ENCODE peak calls at places on chromosomes 7 and 10, in seven cellular contexts. M is AG08395, U is HFF-Myc, G is NCI-H446 treated with DMSO at 0.1 percent for 48 hours, S is kidney glomerular epithelial cell, B is T-helper 9 cell, Q is AG09309. R is an unnamed sample.
A peak's percentile ranks its signal among the peaks of the same experiment; 100 is the strongest.

GRCh38 chr10:88234332-88234731 is 348.8 kb downstream of the RNLS start:
- DNase-seq in Q (no peak), G (peak; percentile 33), M (no peak), U (no peak), S (no peak), B (no peak), R (no peak)

GRCh38 chr7:12210179-12211053 is 678 bp upstream of the TMEM106B start:
- DNase-seq in M (peak; percentile 2), U (no peak), G (no peak), Q (no peak), S (no peak), B (no peak), R (peak; percentile 57)

GRCh38 chr7:65974876-65975275 is 7.1 kb downstream of the GUSB start:
- DNase-seq in B (no peak), U (no peak), S (no peak), G (no peak), M (no peak), Q (no peak), R (no peak)

GRCh38 chr7:43513236-43513635 is 69.7 kb upstream of the STK17A start:
- DNase-seq in U (no peak), B (no peak), M (no peak), Q (no peak), G (no peak), S (no peak), R (peak; percentile 27)

GRCh38 chr10:112996462-112996861 is 46.4 kb downstream of the TCF7L2 start:
- DNase-seq in G (no peak), M (no peak), Q (no peak), B (no peak), S (no peak), U (no peak), R (no peak)

GRCh38 chr10:88879754-88880286 is at the start of gene STAMBPL1:
- DNase-seq in M (peak; percentile 24), S (no peak), U (no peak), G (no peak), Q (no peak), B (peak; percentile 60), R (peak; percentile 17)

GRCh38 chr10:119511828-119512515 is 30.5 kb downstream of the RGS10 start:
- DNase-seq in S (no peak), G (no peak), B (no peak), U (no peak), M (no peak), Q (no peak), R (no peak)

GRCh38 chr10:102988404-102989314 is 70.6 kb downstream of the CNNM2 start:
- DNase-seq in S (peak; percentile 54), M (no peak), U (no peak), Q (no peak), G (no peak), B (no peak), R (no peak)

GRCh38 chr7:99079104-99079503 is 64.8 kb downstream of the SMURF1 start:
- DNase-seq in B (no peak), M (no peak), Q (no peak), U (no peak), S (no peak), G (no peak), R (no peak)

GRCh38 chr10:12180221-12180974 is 15.3 kb downstream of the NUDT5 start:
- DNase-seq in Q (no peak), B (no peak), G (no peak), U (no peak), M (no peak), S (no peak), R (no peak)

GRCh38 chr7:12373580-12374263 is 29.9 kb downstream of the VWDE start:
- DNase-seq in M (no peak), S (no peak), Q (no peak), B (no peak), U (no peak), G (no peak), R (no peak)

GRCh38 chr7:94174956-94175355 is 170.8 kb upstream of the BET1 start:
- DNase-seq in M (no peak), S (no peak), U (no peak), Q (no peak), G (no peak), B (no peak), R (no peak)

GRCh38 chr10:82190432-82191260 is 315.7 kb downstream of the NRG3 start:
- DNase-seq in S (no peak), Q (no peak), M (no peak), U (no peak), B (no peak), G (no peak), R (no peak)

GRCh38 chr10:93854985-93855384 is 38.8 kb upstream of the SLC35G1 start:
- DNase-seq in M (no peak), U (no peak), G (no peak), S (no peak), B (no peak), Q (no peak), R (no peak)

GRCh38 chr10:110664483-110665420 is 20.6 kb downstream of the RBM20 start:
- DNase-seq in G (no peak), M (peak; percentile 54), B (no peak), Q (peak; percentile 81), U (peak; percentile 74), S (peak; percentile 66), R (no peak)

GRCh38 chr7:100582041-100582579 is 3.8 kb downstream of the LRCH4 start:
- DNase-seq in U (no peak), M (no peak), B (no peak), Q (no peak), S (no peak), G (no peak), R (no peak)

GRCh38 chr7:35831208-35831607 is 30.4 kb downstream of the SEPTIN7 start:
- DNase-seq in G (no peak), M (peak; percentile 28), B (no peak), Q (no peak), U (no peak), S (peak; percentile 3), R (no peak)

GRCh38 chr10:47062801-47063200 is 151.6 kb downstream of the PTPN20 start:
- DNase-seq in Q (no peak), B (no peak), U (no peak), G (no peak), S (no peak), M (no peak), R (no peak)

GRCh38 chr10:13969792-13970140 is 361.0 kb downstream of the FRMD4A start:
- DNase-seq in U (no peak), S (no peak), M (no peak), G (no peak), B (no peak), Q (no peak), R (no peak)

GRCh38 chr7:51227861-51228260 is 88.7 kb downstream of the COBL start:
- DNase-seq in G (no peak), Q (no peak), M (no peak), S (no peak), B (no peak), U (no peak), R (no peak)

GRCh38 chr10:74365109-74365508 is 214.1 kb downstream of the ADK start:
- DNase-seq in B (no peak), S (no peak), G (no peak), Q (no peak), U (no peak), M (no peak), R (no peak)

GRCh38 chr10:21169271-21169670 is 272.2 kb upstream of the NEBL start:
- DNase-seq in M (no peak), Q (no peak), G (no peak), B (no peak), S (no peak), U (no peak), R (no peak)

GRCh38 chr10:3754727-3755439 is 30.1 kb downstream of the KLF6 start:
- DNase-seq in B (no peak), U (no peak), Q (peak; percentile 71), G (no peak), M (peak; percentile 68), S (peak; percentile 93), R (no peak)

GRCh38 chr10:30170814-30171213 is 111.4 kb upstream of the JCAD start:
- DNase-seq in B (no peak), G (no peak), Q (peak; percentile 64), M (peak; percentile 31), U (no peak), S (no peak), R (no peak)

GRCh38 chr10:98208925-98209324 is 59.1 kb downstream of the LOXL4 start:
- DNase-seq in M (no peak), B (no peak), U (no peak), G (no peak), S (no peak), Q (no peak), R (no peak)

GRCh38 chr7:139523988-139524815 is 717 bp downstream of the CLEC2L start:
- DNase-seq in M (no peak), G (no peak), S (no peak), B (no peak), Q (no peak), U (no peak), R (no peak)

GRCh38 chr7:24572421-24573007 is 738 bp upstream of the PALS2 start:
- DNase-seq in S (peak; percentile 77), M (peak; percentile 50), U (no peak), Q (no peak), B (no peak), G (no peak), R (no peak)

GRCh38 chr7:40760997-40761396 is 626.2 kb downstream of the SUGCT start:
- DNase-seq in B (no peak), G (no peak), M (no peak), Q (no peak), S (no peak), U (no peak), R (peak; percentile 8)

GRCh38 chr7:73972614-73973013 is 55.4 kb upstream of the ELN start:
- DNase-seq in M (no peak), G (no peak), B (no peak), U (no peak), Q (no peak), S (no peak), R (no peak)

GRCh38 chr10:11154809-11155208 is 137.1 kb downstream of the CELF2 start:
- DNase-seq in Q (no peak), S (peak; percentile 11), M (peak; percentile 8), B (no peak), G (no peak), U (no peak), R (no peak)

GRCh38 chr7:111071556-111071955 is 19.4 kb upstream of the LRRN3 start:
- DNase-seq in G (no peak), M (no peak), U (no peak), Q (no peak), B (no peak), S (no peak), R (no peak)

R was measured in NCI-H774.